ENCODE peak calls at places on chromosomes 13 and 19, in six cellular contexts. L, P, X, Y, S and J are unnamed samples.

GRCh38 chr19:44764975-44765948 is 12.4 kb upstream of the CBLC start:
- DNase-seq in L (no peak), P (peak), X (no peak), Y (no peak), S (no peak), J (no peak)

GRCh38 chr19:18098891-18099622 is 1.5 kb downstream of the MAST3 start:
- DNase-seq in L (peak), P (no peak), X (no peak), Y (peak), S (no peak), J (no peak)

GRCh38 chr13:40406405-40407138 is 259.9 kb downstream of the FOXO1 start:
- DNase-seq in L (no peak), P (no peak), X (peak), Y (no peak), S (no peak), J (no peak)

GRCh38 chr13:32299893-32300292 is 15.3 kb downstream of the ZAR1L start:
- DNase-seq in L (no peak), P (no peak), X (no peak), Y (no peak), S (no peak), J (no peak)

GRCh38 chr13:29743229-29743786 is 107.1 kb downstream of the UBL3 start:
- DNase-seq in L (no peak), P (no peak), X (no peak), Y (no peak), S (no peak), J (no peak)

GRCh38 chr13:42729857-42730402 is 51.5 kb upstream of the FAM216B start:
- DNase-seq in L (no peak), P (no peak), X (no peak), Y (no peak), S (no peak), J (no peak)

GRCh38 chr19:35911790-35912189 is 3.7 kb upstream of the TYROBP start:
- DNase-seq in L (no peak), P (peak), X (no peak), Y (no peak), S (no peak), J (no peak)

GRCh38 chr13:76019421-76020044 is 383.4 kb downstream of the LMO7 start:
- DNase-seq in L (no peak), P (peak), X (no peak), Y (no peak), S (no peak), J (peak)

GRCh38 chr13:73060251-73061160 is 1.7 kb downstream of the KLF5 start:
- DNase-seq in L (no peak), P (peak), X (no peak), Y (peak), S (no peak), J (no peak)

GRCh38 chr19:45187421-45188100 is 9.0 kb downstream of the BLOC1S3 start:
- DNase-seq in L (peak), P (no peak), X (peak), Y (peak), S (no peak), J (no peak)

GRCh38 chr19:54162884-54163283 is 3.4 kb upstream of the LENG1 start:
- DNase-seq in L (no peak), P (no peak), X (no peak), Y (no peak), S (no peak), J (no peak)

GRCh38 chr13:42752731-42753130 is 28.7 kb upstream of the FAM216B start:
- DNase-seq in L (no peak), P (no peak), X (no peak), Y (no peak), S (no peak), J (no peak)

GRCh38 chr19:46068345-46069258 is 27.8 kb upstream of the IGFL4 start:
- DNase-seq in L (no peak), P (no peak), X (peak), Y (no peak), S (no peak), J (no peak)

GRCh38 chr19:40756502-40757110 is 5.6 kb downstream of the SNRPA start:
- DNase-seq in L (peak), P (no peak), X (no peak), Y (no peak), S (no peak), J (no peak)

GRCh38 chr13:51134763-51135365 is 23.8 kb upstream of the C13orf42 start:
- DNase-seq in L (no peak), P (no peak), X (no peak), Y (no peak), S (no peak), J (no peak)

GRCh38 chr13:23753523-23753922 is 135.7 kb downstream of the MIPEP start:
- DNase-seq in L (no peak), P (no peak), X (no peak), Y (no peak), S (no peak), J (no peak)

GRCh38 chr13:114005206-114005720 is 31.4 kb upstream of the C13orf46 start:
- DNase-seq in L (no peak), P (peak), X (no peak), Y (no peak), S (no peak), J (no peak)

GRCh38 chr13:45705936-45706335 is 3.8 kb downstream of the CBY2 start:
- DNase-seq in L (no peak), P (no peak), X (no peak), Y (no peak), S (no peak), J (no peak)

GRCh38 chr19:47713046-47714021 is at the start of gene EHD2:
- DNase-seq in L (peak), P (peak), X (peak), Y (peak), S (peak), J (no peak)

GRCh38 chr13:32824671-32825070 is 191.6 kb upstream of the KL start:
- DNase-seq in L (no peak), P (no peak), X (peak), Y (no peak), S (no peak), J (no peak)

GRCh38 chr13:71218960-71219359 is 648.0 kb downstream of the DACH1 start:
- DNase-seq in L (no peak), P (no peak), X (no peak), Y (no peak), S (no peak), J (no peak)

GRCh38 chr13:110911880-110912279 is 3.0 kb downstream of the ANKRD10 start:
- DNase-seq in L (no peak), P (no peak), X (no peak), Y (no peak), S (no peak), J (no peak)

GRCh38 chr13:73673931-73674330 is 460.3 kb downstream of the KLF12 start:
- DNase-seq in L (no peak), P (no peak), X (no peak), Y (no peak), S (no peak), J (no peak)

GRCh38 chr13:79679334-79679733 is 198.4 kb downstream of the NDFIP2 start:
- DNase-seq in L (peak), P (no peak), X (peak), Y (peak), S (peak), J (peak)

GRCh38 chr13:93476175-93476574 is 249.6 kb downstream of the GPC6 start:
- DNase-seq in L (no peak), P (no peak), X (no peak), Y (no peak), S (no peak), J (no peak)

GRCh38 chr13:59356607-59357006 is 807.1 kb downstream of the DIAPH3 start:
- DNase-seq in L (no peak), P (no peak), X (no peak), Y (no peak), S (no peak), J (no peak)

GRCh38 chr13:66805657-66806056 is 424.5 kb downstream of the PCDH9 start:
- DNase-seq in L (no peak), P (no peak), X (no peak), Y (no peak), S (no peak), J (no peak)

GRCh38 chr13:48770372-48770771 is 116.6 kb downstream of the CYSLTR2 start:
- DNase-seq in L (no peak), P (no peak), X (no peak), Y (no peak), S (no peak), J (no peak)

GRCh38 chr19:21604351-21604926 is 99.0 kb downstream of the ZNF429 start:
- DNase-seq in L (no peak), P (no peak), X (no peak), Y (no peak), S (no peak), J (no peak)

GRCh38 chr13:77310161-77310560 is 16.7 kb downstream of the MYCBP2 start:
- DNase-seq in L (no peak), P (no peak), X (no peak), Y (no peak), S (no peak), J (no peak)

GRCh38 chr13:33728271-33729037 is 89.5 kb upstream of the RFC3 start:
- DNase-seq in L (no peak), P (no peak), X (no peak), Y (peak), S (no peak), J (no peak)

GRCh38 chr13:75798353-75799245 is 162.5 kb downstream of the LMO7 start:
- DNase-seq in L (no peak), P (no peak), X (no peak), Y (no peak), S (no peak), J (no peak)

GRCh38 chr13:59269476-59269875 is 894.3 kb downstream of the DIAPH3 start:
- DNase-seq in L (no peak), P (no peak), X (no peak), Y (no peak), S (no peak), J (no peak)

GRCh38 chr19:10797078-10797477 is 38.9 kb downstream of the TMED1 start:
- DNase-seq in L (peak), P (no peak), X (no peak), Y (no peak), S (no peak), J (no peak)

GRCh38 chr13:66483712-66484111 is 746.4 kb downstream of the PCDH9 start:
- DNase-seq in L (no peak), P (peak), X (no peak), Y (no peak), S (no peak), J (no peak)

GRCh38 chr19:52638601-52639000 is 446 bp upstream of the ZNF83 start:
- DNase-seq in L (no peak), P (peak), X (no peak), Y (no peak), S (no peak), J (no peak)

GRCh38 chr19:7637374-7638256 is 705 bp downstream of the STXBP2 start:
- DNase-seq in L (no peak), P (peak), X (peak), Y (no peak), S (no peak), J (no peak)

GRCh38 chr19:7638802-7639465 is 2.0 kb downstream of the STXBP2 start:
- DNase-seq in L (no peak), P (no peak), X (no peak), Y (no peak), S (no peak), J (no peak)

GRCh38 chr19:7636317-7636690 is 606 bp upstream of the STXBP2 start:
- DNase-seq in L (no peak), P (no peak), X (no peak), Y (no peak), S (no peak), J (no peak)

GRCh38 chr19:7635670-7636069 is 1.2 kb upstream of the STXBP2 start:
- DNase-seq in L (no peak), P (no peak), X (no peak), Y (no peak), S (no peak), J (no peak)

DNA sequence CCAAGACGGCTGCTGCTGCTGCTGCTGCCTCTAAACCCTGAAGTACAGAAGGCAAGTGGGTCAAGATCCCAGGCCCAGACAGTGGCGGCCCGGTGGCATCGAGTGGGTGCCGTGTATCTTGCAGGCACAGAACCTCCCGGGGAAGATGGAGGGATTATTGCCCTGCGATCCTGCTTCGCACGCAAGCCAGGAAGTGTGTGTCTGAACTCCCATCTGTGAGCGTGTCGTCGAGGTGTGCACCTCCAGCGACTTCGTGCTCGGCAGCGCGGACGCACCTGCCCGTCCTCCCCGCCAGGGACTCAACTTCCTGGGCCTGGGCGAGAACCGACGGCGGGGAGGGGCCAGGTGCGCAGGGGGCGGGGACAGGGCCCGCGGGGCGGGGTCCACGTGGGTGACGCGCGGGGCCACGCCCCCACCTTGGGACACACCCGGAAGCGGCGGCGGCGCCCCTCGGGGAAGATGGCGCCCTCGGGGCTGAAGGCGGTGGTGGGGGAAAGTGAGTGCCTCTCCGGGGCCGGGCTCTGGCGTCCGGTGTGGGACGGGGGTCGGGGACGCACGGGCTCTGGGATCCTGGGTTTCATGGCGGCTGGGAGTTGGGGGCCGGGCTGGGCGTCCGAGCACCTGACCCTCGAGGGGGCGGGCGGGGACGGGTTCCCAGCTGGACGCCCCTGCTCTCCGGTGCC is at the start of gene STXBP2:
- DNase-seq in L (peak), P (peak), X (peak), Y (peak), S (peak), J (peak)
- TF ChIP-seq CTCF in L (peak), P (peak), X (no peak), Y (no peak), S (no peak), J (peak)

DNA sequence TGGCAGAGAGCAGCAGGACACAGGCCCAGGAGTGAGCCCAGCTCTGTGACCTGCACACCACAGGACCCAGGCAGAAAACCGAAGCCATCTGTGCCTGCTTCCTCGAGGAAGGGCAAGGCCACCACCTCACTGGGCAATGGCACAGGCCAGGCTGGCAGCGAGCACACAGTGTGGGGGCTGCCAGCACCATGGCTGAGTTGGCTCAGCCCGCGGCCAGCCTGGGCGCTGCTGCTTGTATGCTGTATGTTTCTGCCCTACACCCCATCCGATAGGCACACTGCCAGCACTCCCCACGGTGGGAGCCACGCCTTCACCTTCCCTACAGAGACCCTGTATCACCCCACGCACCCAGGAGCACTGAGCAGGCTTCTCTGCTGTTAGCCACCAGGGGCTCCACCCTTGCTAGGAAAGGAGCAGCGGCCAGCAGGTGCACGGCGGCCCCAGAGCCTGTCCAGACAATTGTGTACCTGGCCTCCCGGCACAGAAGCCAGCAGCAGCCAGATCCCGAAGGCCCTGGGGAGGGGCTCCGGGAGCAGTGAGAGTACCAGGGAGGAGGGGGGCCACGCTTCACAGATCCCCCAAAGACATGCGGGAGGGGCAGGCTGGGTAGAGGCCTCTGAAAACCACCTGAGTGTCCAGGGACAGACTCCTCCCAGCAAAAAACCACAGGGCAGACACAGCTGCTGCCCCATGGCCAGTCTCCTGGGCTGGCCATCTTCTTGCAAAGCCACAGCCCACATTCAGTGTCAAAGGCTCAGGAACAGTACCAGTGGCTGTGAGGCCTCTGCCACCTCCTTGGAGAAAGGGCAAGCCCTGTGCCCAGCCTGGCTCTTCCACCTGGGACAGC is 56.1 kb downstream of the MLLT1 start:
- DNase-seq in L (no peak), P (peak), X (no peak), Y (no peak), S (no peak), J (no peak)
- TF ChIP-seq CTCF in L (no peak), P (no peak), X (no peak), Y (no peak), S (no peak), J (no peak)

GRCh38 chr13:105552078-105552477 is 983.4 kb downstream of the EFNB2 start:
- DNase-seq in L (no peak), P (no peak), X (no peak), Y (no peak), S (no peak), J (no peak)
- TF ChIP-seq CTCF in L (no peak), P (no peak), X (no peak), Y (no peak), S (no peak), J (no peak)

GRCh38 chr19:29086182-29086581 is 126.8 kb downstream of the UQCRFS1 start:
- DNase-seq in L (no peak), P (no peak), X (no peak), Y (no peak), S (no peak), J (no peak)

GRCh38 chr19:29086646-29087045 is 126.3 kb downstream of the UQCRFS1 start:
- DNase-seq in L (no peak), P (no peak), X (no peak), Y (no peak), S (no peak), J (no peak)

GRCh38 chr19:29085630-29086029 is 127.3 kb downstream of the UQCRFS1 start:
- DNase-seq in L (no peak), P (no peak), X (no peak), Y (no peak), S (no peak), J (no peak)

GRCh38 chr19:29083863-29084262 is 129.1 kb downstream of the UQCRFS1 start:
- DNase-seq in L (no peak), P (no peak), X (no peak), Y (no peak), S (no peak), J (no peak)

DNA sequence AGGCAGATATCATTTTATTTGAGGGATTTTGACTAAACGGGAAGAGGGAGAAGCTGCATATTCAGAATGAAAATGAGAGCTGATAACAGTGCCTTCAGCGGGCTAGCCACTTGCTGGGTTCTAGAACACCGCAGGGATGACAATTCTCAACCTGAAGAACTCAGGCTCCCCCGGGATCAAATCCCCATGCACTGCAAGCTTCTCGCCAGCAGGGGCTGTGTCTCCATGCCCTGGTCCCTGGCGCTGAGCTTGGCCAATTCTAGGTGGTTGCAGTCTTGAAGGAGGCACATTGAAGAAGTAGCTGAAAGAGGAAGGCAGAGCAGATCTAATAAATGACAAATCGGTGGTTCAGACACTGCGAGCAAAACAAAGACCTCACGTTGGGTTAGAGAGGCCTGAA is 128.7 kb downstream of the UQCRFS1 start:
- DNase-seq in L (no peak), P (no peak), X (peak), Y (no peak), S (no peak), J (peak)
- TF ChIP-seq CTCF in L (no peak), P (no peak), X (peak), Y (no peak), S (no peak), J (peak)

GRCh38 chr13:99656843-99657506 is 155.7 kb downstream of the TM9SF2 start:
- DNase-seq in L (peak), P (no peak), X (no peak), Y (no peak), S (no peak), J (no peak)

GRCh38 chr13:99660101-99660500 is 158.8 kb downstream of the TM9SF2 start:
- DNase-seq in L (no peak), P (no peak), X (no peak), Y (no peak), S (no peak), J (no peak)

GRCh38 chr13:99657848-99658265 is 156.6 kb downstream of the TM9SF2 start:
- DNase-seq in L (peak), P (peak), X (peak), Y (no peak), S (no peak), J (peak)

GRCh38 chr13:99659234-99659633 is 158.0 kb downstream of the TM9SF2 start:
- DNase-seq in L (no peak), P (no peak), X (no peak), Y (no peak), S (no peak), J (no peak)

GRCh38 chr13:99658266-99658991 is 157.2 kb downstream of the TM9SF2 start:
- DNase-seq in L (peak), P (peak), X (peak), Y (peak), S (no peak), J (peak)
- TF ChIP-seq CTCF in L (no peak), P (no peak), X (peak), Y (peak), S (no peak), J (peak)